ENCODE peak calls at places on chromosomes 13 and 19, in five cellular contexts. One of them, this sample, is unnamed. For H3K4me1, the result is how much of the 10 kb centered on the place peaks cover.

GRCh38 chr19:55600336-55601028 is 394 bp downstream of the ZNF524 start:
- DNase-seq in RWPE2: no peak
- DNase-seq in H9: no peak
- DNase-seq in ovary: peak
- DNase-seq in left lung: peak
- DNase-seq in this sample: no peak

GRCh38 chr19:29378126-29378525 is 147.7 kb upstream of the VSTM2B start:
- DNase-seq in ovary: no peak
- DNase-seq in left lung: no peak
- DNase-seq in H9: peak
- DNase-seq in RWPE2: peak
- DNase-seq in this sample: no peak

GRCh38 chr13:45036206-45036605 is 46.9 kb downstream of the GPALPP1 start:
- DNase-seq in left lung: no peak
- DNase-seq in RWPE2: no peak
- DNase-seq in H9: no peak
- DNase-seq in ovary: no peak
- DNase-seq in this sample: no peak

GRCh38 chr13:24194447-24194846 is 33.9 kb downstream of the SPATA13 start:
- DNase-seq in RWPE2: no peak
- DNase-seq in H9: no peak
- DNase-seq in left lung: no peak
- DNase-seq in ovary: no peak
- DNase-seq in this sample: no peak

GRCh38 chr19:19647037-19647835 is 3.8 kb upstream of the GMIP start:
- DNase-seq in ovary: no peak
- DNase-seq in RWPE2: no peak
- DNase-seq in H9: no peak
- DNase-seq in left lung: peak
- DNase-seq in this sample: no peak

GRCh38 chr19:51364200-51365106 is 1.7 kb downstream of the ETFB start:
- DNase-seq in ovary: no peak
- DNase-seq in RWPE2: no peak
- DNase-seq in H9: no peak
- DNase-seq in left lung: no peak
- DNase-seq in this sample: peak

GRCh38 chr19:17411801-17412200 is 6.4 kb upstream of the BST2 start:
- DNase-seq in H9: no peak
- DNase-seq in RWPE2: no peak
- DNase-seq in ovary: peak
- DNase-seq in left lung: no peak
- DNase-seq in this sample: no peak

GRCh38 chr13:97719759-97720158 is 233.7 kb upstream of the IPO5 start:
- DNase-seq in RWPE2: no peak
- DNase-seq in left lung: no peak
- DNase-seq in H9: no peak
- DNase-seq in ovary: no peak
- DNase-seq in this sample: no peak

GRCh38 chr19:19296953-19297689 is 23.2 kb downstream of the SUGP1 start:
- DNase-seq in RWPE2: no peak
- DNase-seq in left lung: no peak
- DNase-seq in H9: no peak
- DNase-seq in ovary: no peak
- DNase-seq in this sample: no peak

GRCh38 chr19:40253611-40254092 is 27.2 kb upstream of the CCNP start:
- DNase-seq in ovary: no peak
- DNase-seq in H9: no peak
- DNase-seq in left lung: no peak
- DNase-seq in RWPE2: no peak
- DNase-seq in this sample: no peak

GRCh38 chr19:29143183-29143582 is 69.8 kb downstream of the UQCRFS1 start:
- DNase-seq in H9: no peak
- DNase-seq in left lung: no peak
- DNase-seq in RWPE2: no peak
- DNase-seq in ovary: no peak
- DNase-seq in this sample: no peak

GRCh38 chr19:19748249-19748938 is 15.5 kb upstream of the ZNF14 start:
- DNase-seq in ovary: no peak
- DNase-seq in left lung: peak
- DNase-seq in RWPE2: no peak
- DNase-seq in H9: no peak
- DNase-seq in this sample: no peak

GRCh38 chr19:11052391-11052790 is 36.9 kb upstream of the LDLR start:
- DNase-seq in H9: no peak
- DNase-seq in left lung: no peak
- DNase-seq in RWPE2: no peak
- DNase-seq in ovary: no peak
- DNase-seq in this sample: no peak
- H3K27ac ChIP-seq in H9: no peak
- H3K27ac ChIP-seq in left lung: no peak
- H3K27ac ChIP-seq in RWPE2: no peak
- H3K27ac ChIP-seq in ovary: no peak
- H3K27ac ChIP-seq in this sample: no peak

DNA sequence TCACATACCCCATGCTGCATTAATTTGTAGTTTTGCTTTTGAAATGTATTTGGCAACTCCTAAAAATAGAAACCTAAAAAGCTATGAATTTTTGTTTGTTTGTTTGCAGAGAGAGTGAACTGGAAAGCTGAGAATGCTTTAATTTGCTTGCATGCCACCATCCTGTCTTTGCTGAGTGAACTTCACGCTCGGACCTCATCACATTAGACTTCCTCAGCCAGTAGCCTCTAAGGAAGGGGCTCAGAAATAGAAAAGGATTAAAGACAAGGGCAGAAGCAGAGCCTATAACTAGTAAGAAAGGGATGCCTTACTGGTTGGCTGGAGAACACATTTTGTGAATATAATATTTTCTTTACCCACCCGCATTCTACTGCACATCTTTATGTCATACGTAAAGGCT is 275.1 kb downstream of the DCLK1 start:
- DNase-seq in left lung: no peak
- DNase-seq in RWPE2: no peak
- DNase-seq in H9: no peak
- DNase-seq in ovary: no peak
- DNase-seq in this sample: no peak
- H3K4me1 ChIP-seq in left lung: under half
- H3K4me1 ChIP-seq in RWPE2: under half
- H3K4me1 ChIP-seq in H9: under half
- H3K4me1 ChIP-seq in ovary: under half
- H3K4me1 ChIP-seq in this sample: under half

GRCh38 chr13:21320642-21321034 is 138.5 kb downstream of the ZDHHC20 start:
- DNase-seq in ovary: no peak
- DNase-seq in H9: no peak
- DNase-seq in left lung: no peak
- DNase-seq in RWPE2: no peak
- DNase-seq in this sample: no peak

GRCh38 chr13:21316376-21316775 is 139.9 kb downstream of the MRPL57 start:
- DNase-seq in RWPE2: no peak
- DNase-seq in ovary: no peak
- DNase-seq in left lung: no peak
- DNase-seq in H9: no peak
- DNase-seq in this sample: no peak

GRCh38 chr13:21321269-21321668 is 137.8 kb downstream of the ZDHHC20 start:
- DNase-seq in RWPE2: no peak
- DNase-seq in H9: no peak
- DNase-seq in left lung: no peak
- DNase-seq in ovary: no peak
- DNase-seq in this sample: no peak

GRCh38 chr13:21319869-21320641 is 139.0 kb downstream of the ZDHHC20 start:
- DNase-seq in RWPE2: no peak
- DNase-seq in ovary: no peak
- DNase-seq in left lung: no peak
- DNase-seq in H9: no peak
- DNase-seq in this sample: no peak

DNA sequence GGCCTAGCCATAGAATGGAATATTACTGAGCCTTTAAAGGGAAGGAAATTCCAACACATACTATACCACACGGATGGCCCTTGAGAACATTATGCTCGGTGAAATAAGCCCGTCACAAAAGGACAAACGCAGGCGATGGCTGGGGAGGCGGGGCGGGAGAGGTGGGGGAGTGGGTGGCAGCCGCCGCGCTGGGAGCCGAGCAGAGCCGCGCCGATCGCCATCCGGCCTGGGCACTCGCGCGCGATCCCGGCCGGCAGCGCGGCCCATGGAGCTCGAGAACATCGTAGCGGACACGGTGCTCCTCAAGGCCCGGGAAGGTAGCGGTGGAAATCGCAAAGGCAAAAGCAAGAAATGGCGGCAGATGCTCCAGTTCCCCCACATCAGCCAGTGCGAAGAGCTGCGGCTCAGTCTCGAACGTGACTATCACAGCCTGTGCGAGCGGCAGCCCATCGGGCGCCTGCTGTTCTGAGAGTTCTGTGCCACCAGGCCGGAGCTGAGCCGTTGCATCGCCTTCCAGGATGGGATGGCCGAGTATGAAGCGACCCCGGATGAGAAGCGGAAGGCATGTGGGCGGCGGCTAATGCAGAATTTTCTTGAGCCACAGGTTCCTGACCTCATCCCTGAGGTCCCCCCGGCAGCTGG is 140.1 kb downstream of the ZDHHC20 start:
- DNase-seq in H9: no peak
- DNase-seq in ovary: no peak
- DNase-seq in RWPE2: no peak
- DNase-seq in left lung: no peak
- DNase-seq in this sample: no peak
- TF ChIP-seq CTCF in H9: no peak
- TF ChIP-seq CTCF in ovary: no peak
- TF ChIP-seq CTCF in RWPE2: no peak
- TF ChIP-seq CTCF in left lung: no peak
- TF ChIP-seq CTCF in this sample: no peak

DNA sequence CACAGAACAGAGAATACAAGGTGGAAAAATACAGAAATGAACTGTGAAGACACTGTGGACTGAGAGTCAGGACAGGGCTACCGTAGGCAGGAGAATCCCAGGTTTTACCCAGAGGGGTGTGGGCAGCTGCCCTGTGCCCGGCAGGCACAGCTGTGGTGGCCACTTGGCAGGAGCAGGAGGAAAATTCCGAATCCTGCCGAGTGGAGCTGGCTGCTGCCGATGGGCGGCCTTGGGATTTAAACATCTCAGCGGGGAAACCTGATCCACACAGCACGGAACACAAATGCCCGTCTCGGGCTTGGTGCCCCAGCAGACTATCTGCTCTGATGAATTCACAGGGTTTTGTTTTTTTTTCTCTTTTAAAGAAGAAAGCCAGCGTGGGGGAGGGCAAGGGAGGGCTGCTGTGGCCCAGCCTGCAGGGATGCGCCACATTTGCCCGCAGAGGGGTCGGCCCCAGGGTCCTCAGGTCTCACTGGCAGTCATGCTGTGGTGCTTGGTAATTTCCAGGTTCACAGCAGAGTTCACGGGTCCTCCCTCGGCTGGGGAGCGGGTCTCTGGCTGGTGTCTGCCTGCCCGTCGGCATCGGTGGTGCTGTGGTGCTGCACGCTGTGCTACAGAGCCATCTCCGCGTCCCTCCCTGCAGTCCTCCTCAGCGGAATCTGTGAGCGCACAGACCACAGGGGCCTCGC is 28.0 kb downstream of the MPND start:
- DNase-seq in RWPE2: peak
- DNase-seq in left lung: no peak
- DNase-seq in H9: no peak
- DNase-seq in ovary: no peak
- DNase-seq in this sample: peak
- H3K27ac ChIP-seq in RWPE2: peak
- H3K27ac ChIP-seq in left lung: peak
- H3K27ac ChIP-seq in H9: no peak
- H3K27ac ChIP-seq in ovary: no peak
- H3K27ac ChIP-seq in this sample: peak

DNA sequence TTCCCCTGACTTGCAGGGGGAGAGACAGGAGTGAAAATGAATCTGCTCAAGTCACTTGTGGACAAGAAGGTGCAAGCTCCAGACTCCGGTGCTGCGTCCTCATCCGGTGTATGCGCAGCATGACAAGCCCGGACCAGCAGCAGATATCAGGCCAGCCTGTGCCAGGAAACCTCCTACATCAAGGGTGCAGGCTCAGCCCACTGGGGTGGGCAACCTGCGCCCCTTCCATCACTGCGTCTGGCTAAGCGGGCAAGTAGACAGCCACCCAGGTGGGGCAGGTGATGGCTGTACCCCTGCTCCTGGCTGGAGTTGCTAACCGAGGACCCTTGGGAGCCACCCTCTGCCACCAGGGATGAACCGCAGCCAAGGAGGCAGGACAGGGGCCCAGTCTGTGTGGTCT is 32.9 kb upstream of the SLC15A1 start:
- DNase-seq in H9: no peak
- DNase-seq in left lung: no peak
- DNase-seq in RWPE2: no peak
- DNase-seq in ovary: no peak
- DNase-seq in this sample: no peak
- H3K4me1 ChIP-seq in H9: under half
- H3K4me1 ChIP-seq in left lung: under half
- H3K4me1 ChIP-seq in RWPE2: under half
- H3K4me1 ChIP-seq in ovary: under half
- H3K4me1 ChIP-seq in this sample: under half

GRCh38 chr13:40079721-40080120 is 424.3 kb downstream of the COG6 start:
- DNase-seq in left lung: no peak
- DNase-seq in H9: no peak
- DNase-seq in ovary: no peak
- DNase-seq in RWPE2: no peak
- DNase-seq in this sample: no peak

GRCh38 chr13:40080676-40081075 is 425.2 kb downstream of the COG6 start:
- DNase-seq in ovary: no peak
- DNase-seq in left lung: no peak
- DNase-seq in H9: no peak
- DNase-seq in RWPE2: no peak
- DNase-seq in this sample: no peak

GRCh38 chr13:40083841-40084240 is 428.4 kb downstream of the COG6 start:
- DNase-seq in H9: no peak
- DNase-seq in RWPE2: no peak
- DNase-seq in ovary: no peak
- DNase-seq in left lung: no peak
- DNase-seq in this sample: no peak

GRCh38 chr13:40084934-40085333 is 429.5 kb downstream of the COG6 start:
- DNase-seq in left lung: no peak
- DNase-seq in ovary: no peak
- DNase-seq in H9: no peak
- DNase-seq in RWPE2: no peak
- DNase-seq in this sample: no peak

GRCh38 chr13:40082644-40083043 is 427.2 kb downstream of the COG6 start:
- DNase-seq in left lung: no peak
- DNase-seq in ovary: peak
- DNase-seq in RWPE2: no peak
- DNase-seq in H9: no peak
- DNase-seq in this sample: no peak
- TF ChIP-seq CTCF in left lung: no peak
- TF ChIP-seq CTCF in ovary: no peak
- TF ChIP-seq CTCF in RWPE2: no peak
- TF ChIP-seq CTCF in H9: no peak
- TF ChIP-seq CTCF in this sample: no peak

GRCh38 chr13:72651196-72651595 is 76.2 kb downstream of the MZT1 start:
- DNase-seq in left lung: no peak
- DNase-seq in H9: no peak
- DNase-seq in RWPE2: no peak
- DNase-seq in ovary: no peak
- DNase-seq in this sample: no peak
- H3K27ac ChIP-seq in left lung: no peak
- H3K27ac ChIP-seq in H9: no peak
- H3K27ac ChIP-seq in RWPE2: no peak
- H3K27ac ChIP-seq in ovary: no peak
- H3K27ac ChIP-seq in this sample: no peak